ENCODE peak calls at places on chromosome 9, in four cellular contexts. J is H9, Q is IMR-90, M is H1. P is an unnamed sample.

GRCh38 chr9:116365056-116365471 is 211.5 kb downstream of the PAPPA start:
- DNase-seq in M (no peak), Q (peak; percentile 78), J (no peak), P (peak; percentile 19)

GRCh38 chr9:73179594-73179993 is 27.9 kb downstream of the ANXA1 start:
- DNase-seq in Q (peak; percentile 16), J (no peak), M (no peak), P (no peak)

GRCh38 chr9:89788457-89788856 is 183.6 kb downstream of the GADD45G start:
- DNase-seq in J (no peak), Q (no peak), M (no peak), P (no peak)

GRCh38 chr9:124792257-124792975 is 15.5 kb downstream of the OLFML2A start:
- DNase-seq in J (no peak), M (no peak), Q (no peak), P (no peak)

GRCh38 chr9:137128158-137129088 is 10.5 kb upstream of the GRIN1 start:
- DNase-seq in Q (no peak), J (no peak), M (no peak), P (no peak)

GRCh38 chr9:6415266-6415665 is 2.3 kb downstream of the UHRF2 start:
- DNase-seq in Q (no peak), J (no peak), M (no peak), P (peak; percentile 19)

GRCh38 chr9:97474373-97474925 is 27.0 kb upstream of the TMOD1 start:
- DNase-seq in Q (peak; percentile 62), M (no peak), J (no peak), P (no peak)

GRCh38 chr9:127754099-127754760 is 19.1 kb upstream of the TOR2A start:
- DNase-seq in Q (no peak), J (peak; percentile 78), M (peak; percentile 90), P (peak; percentile 63)

GRCh38 chr9:33924978-33925797 is 108.2 kb downstream of the UBE2R2 start:
- DNase-seq in Q (peak; percentile 54), M (peak; percentile 73), J (peak; percentile 76), P (peak; percentile 81)

GRCh38 chr9:123431581-123431980 is 75.6 kb downstream of the CRB2 start:
- DNase-seq in M (no peak), J (no peak), Q (no peak), P (no peak)

GRCh38 chr9:4514252-4515128 is 24.2 kb downstream of the SLC1A1 start:
- DNase-seq in Q (no peak), J (peak; percentile 72), M (no peak), P (peak; percentile 83)

GRCh38 chr9:100352201-100352726 is 478 bp downstream of the TEX10 start:
- DNase-seq in Q (peak; percentile 10), J (peak; percentile 32), M (no peak), P (peak; percentile 55)

GRCh38 chr9:124366476-124367220 is 48.6 kb downstream of the PSMB7 start:
- DNase-seq in M (no peak), Q (peak; percentile 82), J (no peak), P (no peak)

DNA sequence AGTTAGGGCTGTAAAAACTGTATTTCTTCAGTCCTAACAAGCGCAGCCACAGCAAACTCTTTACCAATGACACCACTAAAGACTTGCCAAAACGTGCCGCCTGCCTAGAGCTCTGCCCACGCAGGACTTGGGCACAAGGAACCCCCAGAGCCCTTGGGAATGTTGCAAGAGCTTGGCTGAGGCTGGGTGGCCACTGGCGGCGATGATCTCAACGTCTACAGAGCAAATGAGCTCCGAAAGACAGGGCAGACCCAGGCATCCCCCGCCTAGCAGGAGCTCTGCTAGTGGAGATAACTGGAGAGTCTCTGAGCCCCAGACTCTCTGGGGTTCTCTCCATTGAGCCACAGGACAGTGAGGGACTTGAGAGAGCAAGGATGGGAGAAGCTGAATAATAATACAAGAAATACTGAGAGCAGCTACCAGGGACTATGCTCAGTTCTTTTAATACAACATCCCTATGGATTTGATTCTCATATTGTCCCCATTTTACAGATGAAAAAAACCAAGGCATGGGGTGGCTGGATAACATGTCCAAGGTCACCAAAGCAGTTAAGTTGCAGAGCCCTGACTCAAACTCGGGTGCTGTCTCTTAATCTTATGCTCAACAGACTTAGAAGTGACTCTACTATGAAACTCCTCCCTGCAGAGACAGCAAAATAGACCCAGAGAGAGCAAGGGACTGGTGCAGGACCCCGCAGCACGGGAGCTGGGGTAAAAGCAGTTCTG is 32.5 kb downstream of the SHB start:
- DNase-seq in Q (peak; percentile 67), M (no peak), J (no peak), P (no peak)
- H4K5ac ChIP-seq in Q (peak overlapping the region; percentile 7), M (no peak overlapping the region), J (no peak overlapping the region), P (no peak overlapping the region)

DNA sequence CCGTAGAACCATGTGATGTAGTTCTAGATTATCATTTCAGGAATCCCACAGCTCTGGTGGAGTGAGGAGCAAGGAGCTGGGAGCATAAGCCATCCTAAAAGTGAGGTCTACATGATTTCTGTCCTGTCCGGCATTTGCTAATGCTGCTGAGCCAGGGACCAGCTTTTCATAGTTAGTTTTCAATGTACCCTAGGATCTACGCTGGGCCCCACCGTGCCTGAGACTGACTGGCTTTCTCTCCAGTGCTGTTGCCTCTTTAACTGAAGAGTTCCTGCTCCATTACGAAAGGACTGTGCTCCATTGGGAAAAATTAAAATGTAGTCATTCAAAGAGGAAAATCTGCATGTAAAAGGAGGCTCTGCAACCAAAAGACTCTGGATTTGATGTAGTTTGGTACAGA is 634.8 kb downstream of the DMRTA1 start:
- DNase-seq in Q (no peak), M (no peak), J (no peak), P (no peak)
- H4K5ac ChIP-seq in Q (no peak overlapping the region), M (no peak overlapping the region), J (no peak overlapping the region), P (no peak overlapping the region)

DNA sequence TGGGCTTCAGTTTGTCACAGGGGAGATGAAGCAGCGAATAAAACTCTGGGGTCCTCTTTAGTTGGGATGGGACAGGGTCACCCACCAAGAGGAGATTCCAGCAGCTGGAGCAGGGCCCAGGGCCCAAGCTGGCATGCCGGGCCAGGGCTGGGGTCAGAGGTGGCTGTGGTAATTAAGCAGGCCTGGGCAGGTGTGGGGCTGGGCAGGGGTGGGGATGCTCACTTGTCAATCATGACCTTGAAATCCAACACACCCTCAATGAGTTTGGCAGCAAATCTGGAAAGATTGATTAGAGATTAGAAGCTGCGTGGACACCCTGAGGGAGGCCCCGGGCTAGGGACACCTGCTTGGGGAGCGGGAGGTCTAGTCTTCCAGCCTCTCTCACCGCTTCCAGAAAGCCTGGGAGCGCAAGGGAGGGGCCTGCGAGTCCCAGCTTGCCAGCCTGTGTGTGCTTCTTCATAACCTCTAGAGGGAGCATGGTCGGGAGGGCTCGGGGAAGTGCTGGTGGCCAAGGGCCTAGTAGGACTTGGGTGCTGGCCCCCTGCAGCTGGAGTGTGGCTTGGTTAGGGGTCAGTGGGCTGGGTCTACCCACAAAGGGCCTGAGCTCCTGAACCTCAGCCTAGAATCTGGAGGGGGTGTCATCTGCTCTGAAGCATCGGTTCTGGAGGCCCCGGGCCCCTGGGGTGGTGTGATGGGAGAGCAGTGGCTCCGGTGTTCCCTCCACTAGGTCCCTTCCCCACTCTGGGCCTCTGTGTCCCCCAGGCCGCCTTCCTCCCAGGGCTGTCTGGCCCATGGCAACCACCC is 7.6 kb downstream of the CRAT start:
- DNase-seq in Q (peak; percentile 35), J (peak; percentile 85), M (peak; percentile 73), P (peak; percentile 82)
- H4K5ac ChIP-seq in Q (no peak overlapping the region), J (no peak overlapping the region), M (no peak overlapping the region), P (no peak overlapping the region)

GRCh38 chr9:1353291-1353690 is 303.1 kb downstream of the DMRT2 start:
- DNase-seq in Q (no peak), J (no peak), M (no peak), P (no peak)
- H4K5ac ChIP-seq in Q (no peak overlapping the region), J (no peak overlapping the region), M (no peak overlapping the region), P (no peak overlapping the region)

GRCh38 chr9:121354770-121355169 is 15.3 kb downstream of the STOM start:
- DNase-seq in J (no peak), M (no peak), Q (peak; percentile 83), P (no peak)
- H4K5ac ChIP-seq in J (no peak overlapping the region), M (no peak overlapping the region), Q (no peak overlapping the region), P (no peak overlapping the region)

GRCh38 chr9:18821794-18822193 is 211.2 kb downstream of the SAXO1 start:
- DNase-seq in J (no peak), M (no peak), Q (peak; percentile 52), P (peak; percentile 48)
- H4K5ac ChIP-seq in J (no peak overlapping the region), M (no peak overlapping the region), Q (no peak overlapping the region), P (no peak overlapping the region)